ENCODE peak calls at places on chromosomes 13 and 19, in nine cellular contexts. G is endothelial cell, O is dorsolateral prefrontal cortex, Q is fibroblast of villous mesenchyme, C is spleen, P is GM10248, W is ovary, X is DND-41, B is fibroblast of lung. R is an unnamed sample.

GRCh38 chr13:61500176-61500575 is 84.5 kb upstream of the PCDH20 start:
- DNase-seq in X (no peak), Q (no peak), C (no peak), G (no peak), P (no peak), W (no peak), O (no peak), B (no peak), R (no peak)

GRCh38 chr19:58001895-58002369 is 688 bp downstream of the ZNF606 start:
- DNase-seq in G (no peak), W (no peak), B (peak; percentile 38), O (no peak), C (no peak), Q (peak; percentile 26), P (peak; percentile 27), X (peak; percentile 48), R (no peak)

GRCh38 chr13:63139277-63139676 is 1723.6 kb upstream of the PCDH20 start:
- DNase-seq in G (no peak), Q (no peak), O (no peak), X (no peak), B (no peak), P (no peak), W (no peak), C (no peak), R (no peak)

GRCh38 chr13:33213024-33213795 is 72.3 kb downstream of the STARD13 start:
- DNase-seq in C (no peak), O (no peak), G (no peak), B (peak; percentile 88), Q (no peak), X (no peak), P (no peak), W (no peak), R (no peak)

GRCh38 chr13:101626925-101627555 is 174.6 kb downstream of the ITGBL1 start:
- DNase-seq in G (no peak), P (peak; percentile 30), C (no peak), W (no peak), Q (peak; percentile 69), X (peak; percentile 71), O (no peak), B (no peak), R (no peak)

GRCh38 chr13:75145926-75146325 is 336.0 kb downstream of the TBC1D4 start:
- DNase-seq in O (no peak), C (no peak), Q (peak; percentile 44), B (peak; percentile 14), G (no peak), P (no peak), W (no peak), X (no peak), R (no peak)

GRCh38 chr13:35198821-35199220 is 256.8 kb downstream of the NBEA start:
- DNase-seq in C (no peak), W (no peak), O (no peak), P (no peak), Q (no peak), X (no peak), G (no peak), B (no peak), R (no peak)

GRCh38 chr13:35474551-35474950 is 1.9 kb downstream of the MAB21L1 start:
- DNase-seq in P (no peak), B (no peak), O (no peak), G (peak; percentile 4), Q (no peak), X (no peak), W (no peak), C (no peak), R (no peak)

GRCh38 chr13:85597790-85598500 is 201.3 kb downstream of the SLITRK6 start:
- DNase-seq in G (no peak), C (no peak), O (no peak), X (no peak), P (no peak), W (no peak), Q (no peak), B (peak; percentile 61), R (no peak)

GRCh38 chr19:16457195-16457953 is 14.4 kb downstream of the EPS15L1 start:
- DNase-seq in C (no peak), X (no peak), P (peak; percentile 34), Q (peak; percentile 72), W (peak; percentile 78), B (peak; percentile 61), O (no peak), G (no peak), R (no peak)

GRCh38 chr19:31148671-31149070 is 200.6 kb downstream of the TSHZ3 start:
- DNase-seq in B (no peak), P (no peak), X (no peak), C (no peak), G (no peak), O (no peak), W (no peak), Q (no peak), R (no peak)

GRCh38 chr19:31146546-31147183 is 202.6 kb downstream of the TSHZ3 start:
- DNase-seq in B (no peak), G (no peak), X (no peak), C (no peak), O (no peak), W (no peak), P (no peak), Q (no peak), R (no peak)

GRCh38 chr19:31145909-31146453 is 203.3 kb downstream of the TSHZ3 start:
- DNase-seq in Q (no peak), P (no peak), O (no peak), X (no peak), B (no peak), W (no peak), G (no peak), C (no peak), R (no peak)

GRCh38 chr19:31149306-31149975 is 199.8 kb downstream of the TSHZ3 start:
- DNase-seq in Q (no peak), P (no peak), O (no peak), G (no peak), X (no peak), W (no peak), B (no peak), C (no peak), R (no peak)

DNA sequence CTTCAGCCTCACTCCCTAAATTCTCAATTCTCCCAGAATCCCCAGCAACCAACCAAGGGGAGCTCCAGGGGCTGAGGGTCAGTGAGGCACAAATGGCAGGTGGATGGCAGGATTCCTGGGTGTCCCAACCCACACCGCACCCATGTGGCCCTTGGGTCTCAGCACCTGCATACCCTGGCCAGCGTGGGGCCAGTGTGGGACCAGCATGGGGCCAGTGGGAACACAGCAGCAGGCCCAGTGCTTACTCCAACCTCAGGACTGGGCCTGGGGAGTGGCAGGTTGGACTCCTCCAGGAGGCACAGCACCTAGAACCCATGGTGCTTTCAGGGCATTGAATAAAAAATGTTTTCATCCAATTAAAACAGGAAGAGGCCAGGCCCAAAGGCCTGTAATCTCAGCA is 202.0 kb downstream of the TSHZ3 start:
- DNase-seq in P (no peak), Q (no peak), G (no peak), B (no peak), O (no peak), X (no peak), C (no peak), W (no peak), R (no peak)
- TF ChIP-seq CTCF in P (no peak), Q (no peak), G (no peak), B (no peak), O (no peak), X (no peak), C (no peak), W (no peak), R (no peak)

DNA sequence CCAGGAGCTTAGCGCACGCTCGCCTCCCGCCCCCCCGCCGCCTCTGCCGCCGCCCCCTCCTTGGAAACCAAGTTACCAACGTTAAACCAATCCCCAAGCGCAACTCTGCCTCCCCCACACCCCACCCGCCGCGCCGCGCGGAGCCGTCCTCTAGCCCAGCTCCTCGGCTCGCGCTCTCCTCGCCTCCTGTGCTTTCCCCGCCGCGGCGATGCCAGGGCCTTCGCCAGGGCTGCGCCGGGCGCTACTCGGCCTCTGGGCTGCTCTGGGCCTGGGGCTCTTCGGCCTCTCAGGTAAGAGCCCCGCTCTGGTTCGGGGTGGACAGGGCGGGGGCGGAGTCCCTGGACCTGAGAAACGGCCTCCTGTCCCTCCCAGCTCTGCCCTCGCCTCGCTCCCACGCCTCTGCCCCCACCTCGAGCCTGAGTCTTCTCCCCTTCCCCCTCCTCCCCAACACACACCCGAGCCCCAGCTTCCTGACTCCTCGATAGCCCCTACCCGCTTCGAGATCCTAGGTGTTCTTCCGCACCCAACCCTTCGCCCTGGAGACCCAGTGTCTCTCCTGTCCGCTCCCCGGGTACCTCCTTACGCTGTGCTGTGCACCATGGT is at the start of gene ICAM5:
- DNase-seq in B (no peak), W (no peak), X (no peak), G (no peak), Q (peak; percentile 34), P (no peak), O (no peak), C (peak; percentile 77), R (no peak)
- TF ChIP-seq CTCF in B (no peak), W (no peak), X (no peak), G (no peak), Q (no peak), P (no peak), O (no peak), C (no peak), R (no peak)

DNA sequence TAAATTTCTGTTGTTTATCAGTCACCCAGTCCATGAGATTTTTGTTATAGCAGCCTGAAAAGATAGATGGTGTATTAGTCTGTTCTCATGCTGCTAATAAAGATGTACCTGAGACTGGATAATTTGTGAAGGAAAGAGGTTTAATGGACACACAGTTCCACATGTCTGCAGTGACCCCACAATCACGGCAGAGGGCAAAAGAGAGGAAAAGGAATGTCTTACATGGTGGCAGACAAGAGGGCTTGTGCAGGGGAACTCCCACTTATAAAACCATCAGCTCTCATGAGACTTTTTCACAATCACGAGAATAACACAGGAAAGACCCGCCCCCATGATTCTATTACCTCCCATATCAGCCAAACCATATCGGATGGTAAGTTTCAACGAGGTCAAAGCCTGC is 309.2 kb downstream of the LIG4 start:
- DNase-seq in X (no peak), P (no peak), O (no peak), Q (no peak), B (no peak), C (no peak), W (no peak), G (no peak), R (no peak)
- TF ChIP-seq CTCF in X (no peak), P (no peak), O (no peak), Q (no peak), B (no peak), C (no peak), W (no peak), G (no peak), R (no peak)

GRCh38 chr13:113096052-113096744 is 9.4 kb upstream of the F7 start:
- DNase-seq in W (no peak), G (no peak), O (no peak), C (no peak), X (no peak), B (no peak), Q (no peak), P (no peak), R (no peak)
- TF ChIP-seq CTCF in W (no peak), G (no peak), O (no peak), C (no peak), X (no peak), B (no peak), Q (no peak), P (no peak), R (no peak)

GRCh38 chr13:79155883-79156282 is 250.2 kb downstream of the RBM26 start:
- DNase-seq in X (no peak), P (no peak), G (no peak), C (no peak), W (no peak), Q (no peak), O (no peak), B (no peak), R (no peak)
- TF ChIP-seq CTCF in X (no peak), P (no peak), G (no peak), C (no peak), W (no peak), Q (no peak), O (no peak), B (no peak), R (no peak)

R was measured in progenitor cell of endocrine pancreas.